ENCODE peak calls at places on chromosomes 16 and 17, in eight cellular contexts. W, B, S, Q, J, K, P and E are unnamed samples.

GRCh38 chr16:84404324-84404723 is 36.0 kb downstream of the ATP2C2 start:
- DNase-seq in J (no peak), B (no peak), P (no peak), K (no peak), Q (no peak), S (no peak), W (no peak), E (no peak)

GRCh38 chr16:4317471-4318170 is 1.8 kb downstream of the GLIS2 start:
- DNase-seq in B (no peak), Q (no peak), J (no peak), K (no peak), S (peak), W (no peak), P (peak), E (no peak)

GRCh38 chr16:84124529-84125073 is 7.9 kb upstream of the MBTPS1 start:
- DNase-seq in S (no peak), K (no peak), W (no peak), J (no peak), P (no peak), Q (no peak), B (no peak), E (no peak)

GRCh38 chr17:73521376-73521775 is 122.9 kb downstream of the SDK2 start:
- DNase-seq in Q (no peak), P (no peak), S (no peak), B (no peak), K (no peak), W (no peak), J (no peak), E (no peak)

GRCh38 chr17:57085448-57086068 is 512 bp downstream of the AKAP1 start:
- DNase-seq in K (no peak), Q (no peak), B (peak), S (peak), W (no peak), J (peak), P (peak), E (peak)

GRCh38 chr16:87582221-87582965 is 19.9 kb upstream of the JPH3 start:
- DNase-seq in K (peak), Q (no peak), W (no peak), B (no peak), S (no peak), P (no peak), J (no peak), E (peak)

GRCh38 chr16:13322357-13322756 is 421.0 kb downstream of the SHISA9 start:
- DNase-seq in B (no peak), P (no peak), K (no peak), J (no peak), Q (no peak), W (no peak), S (no peak), E (no peak)

GRCh38 chr16:71585318-71585703 is 8.4 kb upstream of the TAT start:
- DNase-seq in B (no peak), J (no peak), S (no peak), W (no peak), P (no peak), Q (no peak), K (no peak), E (no peak)

GRCh38 chr17:1746975-1747543 is 4.4 kb downstream of the SERPINF2 start:
- DNase-seq in K (no peak), Q (no peak), J (peak), W (no peak), S (no peak), P (peak), B (no peak), E (no peak)

GRCh38 chr16:19696961-19697360 is 21.1 kb downstream of the KNOP1 start:
- DNase-seq in Q (no peak), K (no peak), B (no peak), S (no peak), W (no peak), J (no peak), P (no peak), E (no peak)

GRCh38 chr17:39648876-39649430 is 12.0 kb downstream of the STARD3 start:
- DNase-seq in B (no peak), J (no peak), S (no peak), K (no peak), P (no peak), Q (no peak), W (no peak), E (no peak)

GRCh38 chr16:69858196-69859104 is 92.7 kb upstream of the CLEC18A start:
- DNase-seq in W (no peak), Q (no peak), K (no peak), P (no peak), S (no peak), J (no peak), B (no peak), E (no peak)

GRCh38 chr17:7854851-7855642 is at the start of gene TMEM88:
- DNase-seq in B (no peak), W (no peak), J (peak), K (no peak), Q (no peak), P (peak), S (peak), E (no peak)

GRCh38 chr17:45277992-45278391 is 16.1 kb upstream of the SPATA32 start:
- DNase-seq in P (no peak), S (no peak), J (no peak), B (no peak), Q (no peak), W (no peak), K (no peak), E (no peak)

GRCh38 chr17:44247346-44248219 is 20.4 kb downstream of the SLC4A1 start:
- DNase-seq in W (no peak), B (no peak), K (no peak), P (peak), S (peak), J (no peak), Q (no peak), E (no peak)

GRCh38 chr17:3647769-3648540 is 11.4 kb downstream of the CTNS start:
- DNase-seq in S (peak), W (no peak), J (no peak), K (no peak), P (peak), Q (no peak), B (peak), E (peak)

GRCh38 chr17:77002103-77003045 is 134.2 kb downstream of the MGAT5B start:
- DNase-seq in P (peak), Q (no peak), K (no peak), S (no peak), W (no peak), B (no peak), J (no peak), E (no peak)

GRCh38 chr17:1228752-1229353 is 41.4 kb upstream of the BHLHA9 start:
- DNase-seq in B (no peak), P (peak), S (peak), W (no peak), Q (no peak), J (peak), K (no peak), E (no peak)

GRCh38 chr17:20085283-20085875 is 76.2 kb downstream of the SPECC1 start:
- DNase-seq in B (no peak), S (no peak), W (no peak), Q (no peak), P (no peak), K (no peak), J (no peak), E (no peak)

GRCh38 chr16:8572919-8573724 is 17.2 kb downstream of the TMEM114 start:
- DNase-seq in Q (no peak), W (no peak), S (peak), P (peak), K (no peak), B (no peak), J (no peak), E (peak)

GRCh38 chr17:78795241-78795640 is 13.2 kb upstream of the CYTH1 start:
- DNase-seq in Q (no peak), K (no peak), J (peak), B (no peak), P (no peak), W (no peak), S (no peak), E (no peak)

GRCh38 chr17:248337-249235 is 67.1 kb upstream of the DOC2B start:
- DNase-seq in B (no peak), P (no peak), J (peak), S (no peak), K (no peak), W (no peak), Q (no peak), E (no peak)

GRCh38 chr16:88659160-88659559 is 3.7 kb downstream of the MVD start:
- DNase-seq in K (no peak), J (no peak), B (no peak), Q (no peak), W (no peak), P (no peak), S (no peak), E (no peak)

GRCh38 chr17:17783825-17784598 is 52.8 kb downstream of the SREBF1 start:
- DNase-seq in K (no peak), W (no peak), Q (peak), J (no peak), P (peak), B (peak), S (peak), E (peak)

GRCh38 chr16:86059253-86060171 is 160.6 kb downstream of the IRF8 start:
- DNase-seq in J (no peak), Q (no peak), B (peak), W (no peak), S (peak), P (no peak), K (no peak), E (no peak)

GRCh38 chr17:82970818-82971610 is 108.4 kb upstream of the METRNL start:
- DNase-seq in K (no peak), J (no peak), B (no peak), W (no peak), Q (no peak), S (no peak), P (peak), E (no peak)

GRCh38 chr16:28549301-28549899 is 4.3 kb upstream of the SGF29 start:
- DNase-seq in B (no peak), P (no peak), S (no peak), W (peak), J (no peak), Q (no peak), K (no peak), E (no peak)

GRCh38 chr17:43175213-43176118 is 4.5 kb downstream of the NBR1 start:
- DNase-seq in P (no peak), Q (no peak), J (no peak), K (no peak), S (no peak), B (no peak), W (peak), E (no peak)

GRCh38 chr17:79568661-79569060 is 42.2 kb downstream of the RBFOX3 start:
- DNase-seq in B (no peak), S (no peak), J (peak), P (no peak), Q (no peak), W (no peak), K (no peak), E (no peak)

GRCh38 chr16:86088816-86089215 is 189.9 kb downstream of the IRF8 start:
- DNase-seq in K (no peak), B (no peak), Q (no peak), P (no peak), W (no peak), S (no peak), J (no peak), E (no peak)

GRCh38 chr16:27230562-27230991 is 27.3 kb downstream of the KDM8 start:
- DNase-seq in B (no peak), S (no peak), P (no peak), Q (no peak), W (no peak), K (no peak), J (peak), E (no peak)